ENCODE peak calls at places on chromosomes 13 and 19, in six cellular contexts. K, Y, T, S, B and R are unnamed samples.

GRCh38 chr19:48393559-48394330 is at the start of gene GRIN2D:
- DNase-seq in Y (no peak), B (peak), S (no peak), T (no peak), K (no peak), R (peak)

GRCh38 chr19:49636230-49636932 is 3.6 kb downstream of the RRAS start:
- DNase-seq in S (no peak), B (no peak), Y (no peak), K (no peak), T (no peak), R (no peak)

GRCh38 chr13:28819046-28819747 is 942 bp upstream of the MTUS2 start:
- DNase-seq in Y (no peak), T (no peak), S (no peak), K (no peak), B (peak), R (no peak)

GRCh38 chr13:33323766-33324525 is 38.4 kb upstream of the STARD13 start:
- DNase-seq in Y (peak), B (no peak), S (no peak), T (no peak), K (no peak), R (no peak)

GRCh38 chr13:51882570-51883225 is 20.9 kb downstream of the CCDC70 start:
- DNase-seq in B (no peak), T (no peak), K (no peak), Y (no peak), S (no peak), R (no peak)

GRCh38 chr19:3639479-3639878 is 12.9 kb upstream of the CACTIN start:
- DNase-seq in T (no peak), S (no peak), B (no peak), Y (no peak), K (no peak), R (no peak)

GRCh38 chr13:102452831-102453230 is 51.0 kb upstream of the FGF14 start:
- DNase-seq in S (no peak), B (no peak), T (no peak), Y (no peak), K (no peak), R (no peak)

GRCh38 chr13:108226184-108226583 is 8.0 kb downstream of the ABHD13 start:
- DNase-seq in K (no peak), B (no peak), T (peak), S (no peak), Y (no peak), R (no peak)

GRCh38 chr13:49584771-49585182 is 581 bp downstream of the RCBTB1 start:
- DNase-seq in K (no peak), S (no peak), Y (no peak), T (peak), B (peak), R (peak)

GRCh38 chr13:92317066-92317465 is 909.5 kb upstream of the GPC6 start:
- DNase-seq in S (no peak), K (no peak), T (no peak), Y (peak), B (peak), R (no peak)

GRCh38 chr19:33689138-33689746 is 67.5 kb downstream of the CHST8 start:
- DNase-seq in B (no peak), S (no peak), K (no peak), T (no peak), Y (no peak), R (no peak)

GRCh38 chr13:30585748-30586262 is 31.9 kb upstream of the USPL1 start:
- DNase-seq in T (no peak), S (no peak), K (no peak), Y (no peak), B (peak), R (no peak)

GRCh38 chr19:53037101-53038097 is 7.1 kb upstream of the ERVV-2 start:
- DNase-seq in K (no peak), Y (peak), S (no peak), T (no peak), B (peak), R (no peak)

GRCh38 chr19:56291857-56292256 is 19.3 kb downstream of the EDDM13 start:
- DNase-seq in T (no peak), S (no peak), B (no peak), Y (no peak), K (no peak), R (no peak)

GRCh38 chr13:24671367-24672117 is 8.7 kb upstream of the ATP12A start:
- DNase-seq in K (no peak), B (peak), Y (peak), T (peak), S (no peak), R (no peak)

GRCh38 chr13:45628094-45628493 is 12.6 kb upstream of the ERICH6B start:
- DNase-seq in T (no peak), S (no peak), K (no peak), Y (no peak), B (no peak), R (no peak)

GRCh38 chr13:110193491-110193890 is 113.5 kb downstream of the COL4A1 start:
- DNase-seq in T (no peak), B (no peak), Y (no peak), K (no peak), S (no peak), R (no peak)

GRCh38 chr13:40812724-40813445 is 23.5 kb downstream of the SLC25A15 start:
- DNase-seq in B (peak), S (no peak), T (no peak), Y (no peak), K (no peak), R (no peak)

GRCh38 chr19:35261356-35262100 is 7.2 kb upstream of the USF2 start:
- DNase-seq in B (no peak), T (no peak), S (no peak), Y (no peak), K (peak), R (no peak)

GRCh38 chr19:788821-789472 is 8.3 kb upstream of the PTBP1 start:
- DNase-seq in T (no peak), Y (no peak), B (no peak), K (no peak), S (no peak), R (peak)

GRCh38 chr13:49904729-49905456 is 31.2 kb downstream of the SPRYD7 start:
- DNase-seq in T (no peak), Y (no peak), S (no peak), B (no peak), K (no peak), R (no peak)

GRCh38 chr19:53659292-53659691 is 27.5 kb downstream of the DPRX start:
- DNase-seq in T (no peak), Y (peak), K (no peak), S (no peak), B (no peak), R (no peak)

GRCh38 chr13:31201341-31202024 is 1.7 kb downstream of the B3GLCT start:
- DNase-seq in Y (no peak), K (no peak), S (no peak), B (no peak), T (no peak), R (no peak)

GRCh38 chr19:46076031-46076880 is 35.5 kb upstream of the IGFL4 start:
- DNase-seq in T (no peak), S (no peak), B (no peak), K (no peak), Y (no peak), R (no peak)

GRCh38 chr19:34431681-34432402 is 3.7 kb downstream of the UBA2 start:
- DNase-seq in S (no peak), K (no peak), Y (no peak), B (no peak), T (no peak), R (no peak)

GRCh38 chr19:29528350-29528945 is 2.7 kb downstream of the VSTM2B start:
- DNase-seq in B (peak), K (no peak), Y (peak), T (peak), S (peak), R (peak)

GRCh38 chr13:99067160-99067985 is 89.5 kb upstream of the DOCK9 start:
- DNase-seq in S (no peak), Y (no peak), T (no peak), K (no peak), B (peak), R (no peak)

GRCh38 chr13:98475521-98475920 is 101.4 kb downstream of the STK24 start:
- DNase-seq in Y (no peak), S (no peak), T (no peak), B (no peak), K (no peak), R (no peak)

GRCh38 chr19:56597696-56598095 is 2.6 kb downstream of the ZNF71 start:
- DNase-seq in T (no peak), B (peak), K (no peak), Y (no peak), S (no peak), R (no peak)

GRCh38 chr13:37357548-37357947 is 241.0 kb downstream of the POSTN start:
- DNase-seq in S (no peak), T (no peak), B (no peak), Y (no peak), K (no peak), R (no peak)

GRCh38 chr13:30364133-30364532 is 56.8 kb upstream of the KATNAL1 start:
- DNase-seq in T (no peak), Y (no peak), K (no peak), S (no peak), B (no peak), R (no peak)

GRCh38 chr19:45560686-45561085 is 23.9 kb downstream of the OPA3 start:
- DNase-seq in Y (no peak), K (no peak), B (no peak), T (no peak), S (no peak), R (no peak)

GRCh38 chr19:16946951-16947940 is 58.4 kb downstream of the F2RL3 start:
- DNase-seq in B (no peak), Y (no peak), K (peak), S (no peak), T (no peak), R (no peak)

GRCh38 chr13:74073231-74073630 is 61.0 kb downstream of the KLF12 start:
- DNase-seq in T (no peak), S (no peak), Y (no peak), B (no peak), K (no peak), R (no peak)

GRCh38 chr19:16375936-16376185 is 51.2 kb downstream of the KLF2 start:
- DNase-seq in K (no peak), B (no peak), Y (no peak), S (no peak), T (no peak), R (no peak)

GRCh38 chr13:77222000-77222690 is 104.7 kb downstream of the MYCBP2 start:
- DNase-seq in S (no peak), Y (no peak), T (no peak), B (no peak), K (no peak), R (peak)

GRCh38 chr13:38530492-38530891 is 156.4 kb upstream of the FREM2 start:
- DNase-seq in T (peak), Y (peak), K (no peak), B (peak), S (no peak), R (no peak)

GRCh38 chr13:78700121-78700910 is 41.4 kb upstream of the OBI1 start:
- DNase-seq in B (peak), T (no peak), S (no peak), K (no peak), Y (no peak), R (no peak)

GRCh38 chr19:4870025-4870700 is 2.7 kb upstream of the PLIN3 start:
- DNase-seq in K (peak), Y (peak), S (no peak), B (peak), T (peak), R (no peak)